ENCODE peak calls at places on chromosome X, in eight cellular contexts. U, K, Q, J, P, A, X and T are unnamed samples.

GRCh38 chrX:148385471-148385870 is 114.9 kb upstream of the AFF2 start:
- DNase-seq in P (no peak), K (no peak), U (no peak), A (no peak), J (no peak), X (no peak), Q (no peak), T (no peak)

GRCh38 chrX:139158256-139158655 is 372.3 kb upstream of the F9 start:
- DNase-seq in X (no peak), U (no peak), A (no peak), Q (no peak), K (no peak), J (no peak), P (no peak), T (no peak)

GRCh38 chrX:16658284-16658683 is 8.3 kb downstream of the S100G start:
- DNase-seq in P (no peak), A (no peak), Q (no peak), U (no peak), J (peak; percentile 47), K (peak; percentile 65), X (no peak), T (no peak)

GRCh38 chrX:113929004-113929403 is 654.9 kb upstream of the HTR2C start:
- DNase-seq in X (no peak), A (peak; percentile 7), Q (no peak), U (peak; percentile 52), J (peak; percentile 32), K (peak; percentile 59), P (no peak), T (no peak)

GRCh38 chrX:37060999-37061398 is 52.8 kb downstream of the FAM47C start:
- DNase-seq in U (peak; percentile 31), K (peak; percentile 21), P (no peak), X (peak; percentile 9), A (peak; percentile 12), Q (no peak), J (peak; percentile 47), T (no peak)

GRCh38 chrX:13001097-13001496 is 26.2 kb downstream of the TMSB4X start:
- DNase-seq in U (no peak), A (no peak), P (no peak), Q (no peak), K (peak; percentile 68), J (no peak), X (no peak), T (no peak)

GRCh38 chrX:72029473-72030411 is 102.0 kb downstream of the RTL5 start:
- DNase-seq in X (peak; percentile 55), A (no peak), Q (no peak), J (peak; percentile 83), K (peak; percentile 76), U (no peak), P (no peak), T (no peak)

GRCh38 chrX:138487866-138488265 is 223.7 kb downstream of the FGF13 start:
- DNase-seq in P (no peak), K (no peak), U (no peak), J (no peak), X (no peak), A (no peak), Q (no peak), T (no peak)

GRCh38 chrX:110795645-110796510 is at the start of gene CHRDL1:
- DNase-seq in U (peak; percentile 70), Q (no peak), X (no peak), K (no peak), P (no peak), A (peak; percentile 11), J (peak; percentile 19), T (no peak)

GRCh38 chrX:104118765-104119164 is 6.4 kb downstream of the ZCCHC18 start:
- DNase-seq in P (no peak), U (no peak), X (no peak), K (no peak), J (no peak), A (no peak), Q (no peak), T (no peak)

GRCh38 chrX:72568406-72569092 is 4.1 kb downstream of the HDAC8 start:
- DNase-seq in X (no peak), A (no peak), J (peak; percentile 46), Q (no peak), U (no peak), P (no peak), K (no peak), T (no peak)